ENCODE peak calls at places on chromosomes 4 and X, in ten cellular contexts. One of them, this sample, is unnamed.

GRCh38 chrX:130060122-130061069 is 49.9 kb downstream of the ELF4 start:
- DNase-seq in vagina: peak
- DNase-seq in fibroblast of pulmonary artery: peak
- DNase-seq in tibial artery: peak
- DNase-seq in activated CD8-positive, alpha-beta memory T cell treated with anti-CD3 and anti-CD28 coated beads, Interleukin-2, amount 10 ng/mL, durations not matched to agents 7 days and 5 days: peak
- DNase-seq in EL: peak
- DNase-seq in neural crest cell: peak
- DNase-seq in RWPE1: peak
- DNase-seq in stimulated activated CD4-positive, alpha-beta T cell treated with anti-CD3 and anti-CD28 coated beads, Interleukin-2, amount 100 ng/mL, for 48 hours: peak
- DNase-seq in psoas muscle: peak
- DNase-seq in this sample: peak

GRCh38 chr4:175308236-175308635 is 390.1 kb downstream of the ADAM29 start:
- DNase-seq in stimulated activated CD4-positive, alpha-beta T cell treated with anti-CD3 and anti-CD28 coated beads, Interleukin-2, amount 100 ng/mL, for 48 hours: no peak
- DNase-seq in fibroblast of pulmonary artery: peak
- DNase-seq in vagina: no peak
- DNase-seq in psoas muscle: no peak
- DNase-seq in RWPE1: peak
- DNase-seq in neural crest cell: no peak
- DNase-seq in tibial artery: no peak
- DNase-seq in activated CD8-positive, alpha-beta memory T cell treated with anti-CD3 and anti-CD28 coated beads, Interleukin-2, amount 10 ng/mL, durations not matched to agents 7 days and 5 days: no peak
- DNase-seq in EL: peak
- DNase-seq in this sample: no peak

GRCh38 chr4:1797861-1798529 is 4.9 kb downstream of the FGFR3 start:
- DNase-seq in RWPE1: no peak
- DNase-seq in fibroblast of pulmonary artery: no peak
- DNase-seq in EL: no peak
- DNase-seq in stimulated activated CD4-positive, alpha-beta T cell treated with anti-CD3 and anti-CD28 coated beads, Interleukin-2, amount 100 ng/mL, for 48 hours: no peak
- DNase-seq in vagina: no peak
- DNase-seq in neural crest cell: no peak
- DNase-seq in activated CD8-positive, alpha-beta memory T cell treated with anti-CD3 and anti-CD28 coated beads, Interleukin-2, amount 10 ng/mL, durations not matched to agents 7 days and 5 days: no peak
- DNase-seq in psoas muscle: no peak
- DNase-seq in tibial artery: no peak
- DNase-seq in this sample: no peak

GRCh38 chr4:6824772-6825402 is 42.4 kb downstream of the KIAA0232 start:
- DNase-seq in vagina: no peak
- DNase-seq in fibroblast of pulmonary artery: no peak
- DNase-seq in activated CD8-positive, alpha-beta memory T cell treated with anti-CD3 and anti-CD28 coated beads, Interleukin-2, amount 10 ng/mL, durations not matched to agents 7 days and 5 days: no peak
- DNase-seq in RWPE1: no peak
- DNase-seq in psoas muscle: no peak
- DNase-seq in stimulated activated CD4-positive, alpha-beta T cell treated with anti-CD3 and anti-CD28 coated beads, Interleukin-2, amount 100 ng/mL, for 48 hours: no peak
- DNase-seq in tibial artery: no peak
- DNase-seq in EL: no peak
- DNase-seq in neural crest cell: no peak
- DNase-seq in this sample: no peak

GRCh38 chr4:102578819-102579218 is 77.7 kb downstream of the NFKB1 start:
- DNase-seq in activated CD8-positive, alpha-beta memory T cell treated with anti-CD3 and anti-CD28 coated beads, Interleukin-2, amount 10 ng/mL, durations not matched to agents 7 days and 5 days: no peak
- DNase-seq in vagina: no peak
- DNase-seq in tibial artery: no peak
- DNase-seq in stimulated activated CD4-positive, alpha-beta T cell treated with anti-CD3 and anti-CD28 coated beads, Interleukin-2, amount 100 ng/mL, for 48 hours: no peak
- DNase-seq in RWPE1: no peak
- DNase-seq in EL: no peak
- DNase-seq in psoas muscle: no peak
- DNase-seq in fibroblast of pulmonary artery: no peak
- DNase-seq in neural crest cell: no peak
- DNase-seq in this sample: peak

GRCh38 chr4:101102114-101102752 is 245.1 kb downstream of the PPP3CA start:
- DNase-seq in vagina: no peak
- DNase-seq in EL: peak
- DNase-seq in fibroblast of pulmonary artery: peak
- DNase-seq in RWPE1: no peak
- DNase-seq in activated CD8-positive, alpha-beta memory T cell treated with anti-CD3 and anti-CD28 coated beads, Interleukin-2, amount 10 ng/mL, durations not matched to agents 7 days and 5 days: no peak
- DNase-seq in stimulated activated CD4-positive, alpha-beta T cell treated with anti-CD3 and anti-CD28 coated beads, Interleukin-2, amount 100 ng/mL, for 48 hours: no peak
- DNase-seq in psoas muscle: peak
- DNase-seq in tibial artery: peak
- DNase-seq in neural crest cell: no peak
- DNase-seq in this sample: no peak

GRCh38 chrX:42241421-42241820 is 318.1 kb upstream of the CASK start:
- DNase-seq in vagina: no peak
- DNase-seq in RWPE1: no peak
- DNase-seq in fibroblast of pulmonary artery: peak
- DNase-seq in EL: no peak
- DNase-seq in stimulated activated CD4-positive, alpha-beta T cell treated with anti-CD3 and anti-CD28 coated beads, Interleukin-2, amount 100 ng/mL, for 48 hours: no peak
- DNase-seq in activated CD8-positive, alpha-beta memory T cell treated with anti-CD3 and anti-CD28 coated beads, Interleukin-2, amount 10 ng/mL, durations not matched to agents 7 days and 5 days: no peak
- DNase-seq in psoas muscle: no peak
- DNase-seq in neural crest cell: no peak
- DNase-seq in tibial artery: no peak
- DNase-seq in this sample: no peak

GRCh38 chrX:47960400-47960799 is 43.4 kb downstream of the ZNF182 start:
- DNase-seq in fibroblast of pulmonary artery: no peak
- DNase-seq in vagina: no peak
- DNase-seq in activated CD8-positive, alpha-beta memory T cell treated with anti-CD3 and anti-CD28 coated beads, Interleukin-2, amount 10 ng/mL, durations not matched to agents 7 days and 5 days: no peak
- DNase-seq in EL: no peak
- DNase-seq in psoas muscle: no peak
- DNase-seq in RWPE1: no peak
- DNase-seq in stimulated activated CD4-positive, alpha-beta T cell treated with anti-CD3 and anti-CD28 coated beads, Interleukin-2, amount 100 ng/mL, for 48 hours: no peak
- DNase-seq in tibial artery: no peak
- DNase-seq in neural crest cell: no peak
- DNase-seq in this sample: no peak

GRCh38 chrX:47918274-47918673 is 81.6 kb downstream of the ZNF81 start:
- DNase-seq in vagina: no peak
- DNase-seq in neural crest cell: no peak
- DNase-seq in RWPE1: no peak
- DNase-seq in EL: no peak
- DNase-seq in tibial artery: no peak
- DNase-seq in stimulated activated CD4-positive, alpha-beta T cell treated with anti-CD3 and anti-CD28 coated beads, Interleukin-2, amount 100 ng/mL, for 48 hours: no peak
- DNase-seq in activated CD8-positive, alpha-beta memory T cell treated with anti-CD3 and anti-CD28 coated beads, Interleukin-2, amount 10 ng/mL, durations not matched to agents 7 days and 5 days: no peak
- DNase-seq in fibroblast of pulmonary artery: no peak
- DNase-seq in psoas muscle: no peak
- DNase-seq in this sample: no peak

GRCh38 chr4:99815597-99816011 is 1.0 kb upstream of the DAPP1 start:
- DNase-seq in EL: no peak
- DNase-seq in fibroblast of pulmonary artery: peak
- DNase-seq in stimulated activated CD4-positive, alpha-beta T cell treated with anti-CD3 and anti-CD28 coated beads, Interleukin-2, amount 100 ng/mL, for 48 hours: no peak
- DNase-seq in RWPE1: peak
- DNase-seq in neural crest cell: no peak
- DNase-seq in vagina: no peak
- DNase-seq in psoas muscle: no peak
- DNase-seq in activated CD8-positive, alpha-beta memory T cell treated with anti-CD3 and anti-CD28 coated beads, Interleukin-2, amount 10 ng/mL, durations not matched to agents 7 days and 5 days: no peak
- DNase-seq in tibial artery: no peak
- DNase-seq in this sample: no peak

GRCh38 chr4:88814043-88814617 is 116.5 kb upstream of the NAP1L5 start:
- DNase-seq in stimulated activated CD4-positive, alpha-beta T cell treated with anti-CD3 and anti-CD28 coated beads, Interleukin-2, amount 100 ng/mL, for 48 hours: no peak
- DNase-seq in activated CD8-positive, alpha-beta memory T cell treated with anti-CD3 and anti-CD28 coated beads, Interleukin-2, amount 10 ng/mL, durations not matched to agents 7 days and 5 days: no peak
- DNase-seq in EL: no peak
- DNase-seq in fibroblast of pulmonary artery: no peak
- DNase-seq in psoas muscle: no peak
- DNase-seq in RWPE1: no peak
- DNase-seq in tibial artery: no peak
- DNase-seq in vagina: no peak
- DNase-seq in neural crest cell: no peak
- DNase-seq in this sample: peak

GRCh38 chr4:91113130-91113706 is 986.0 kb downstream of the CCSER1 start:
- DNase-seq in fibroblast of pulmonary artery: peak
- DNase-seq in RWPE1: peak
- DNase-seq in neural crest cell: no peak
- DNase-seq in activated CD8-positive, alpha-beta memory T cell treated with anti-CD3 and anti-CD28 coated beads, Interleukin-2, amount 10 ng/mL, durations not matched to agents 7 days and 5 days: no peak
- DNase-seq in EL: no peak
- DNase-seq in stimulated activated CD4-positive, alpha-beta T cell treated with anti-CD3 and anti-CD28 coated beads, Interleukin-2, amount 100 ng/mL, for 48 hours: no peak
- DNase-seq in tibial artery: no peak
- DNase-seq in psoas muscle: no peak
- DNase-seq in vagina: no peak
- DNase-seq in this sample: peak

GRCh38 chr4:7041851-7042696 is 1.1 kb upstream of the TADA2B start:
- DNase-seq in tibial artery: peak
- DNase-seq in stimulated activated CD4-positive, alpha-beta T cell treated with anti-CD3 and anti-CD28 coated beads, Interleukin-2, amount 100 ng/mL, for 48 hours: no peak
- DNase-seq in RWPE1: peak
- DNase-seq in fibroblast of pulmonary artery: no peak
- DNase-seq in neural crest cell: peak
- DNase-seq in EL: peak
- DNase-seq in vagina: no peak
- DNase-seq in psoas muscle: peak
- DNase-seq in activated CD8-positive, alpha-beta memory T cell treated with anti-CD3 and anti-CD28 coated beads, Interleukin-2, amount 10 ng/mL, durations not matched to agents 7 days and 5 days: peak
- DNase-seq in this sample: peak

GRCh38 chrX:116009871-116010710 is 160.5 kb upstream of the AGTR2 start:
- DNase-seq in stimulated activated CD4-positive, alpha-beta T cell treated with anti-CD3 and anti-CD28 coated beads, Interleukin-2, amount 100 ng/mL, for 48 hours: no peak
- DNase-seq in tibial artery: no peak
- DNase-seq in vagina: no peak
- DNase-seq in fibroblast of pulmonary artery: no peak
- DNase-seq in RWPE1: no peak
- DNase-seq in psoas muscle: no peak
- DNase-seq in activated CD8-positive, alpha-beta memory T cell treated with anti-CD3 and anti-CD28 coated beads, Interleukin-2, amount 10 ng/mL, durations not matched to agents 7 days and 5 days: no peak
- DNase-seq in neural crest cell: no peak
- DNase-seq in EL: no peak
- DNase-seq in this sample: no peak

GRCh38 chrX:130626521-130626920 is 224.7 kb downstream of the RBMX2 start:
- DNase-seq in vagina: no peak
- DNase-seq in stimulated activated CD4-positive, alpha-beta T cell treated with anti-CD3 and anti-CD28 coated beads, Interleukin-2, amount 100 ng/mL, for 48 hours: no peak
- DNase-seq in neural crest cell: no peak
- DNase-seq in fibroblast of pulmonary artery: peak
- DNase-seq in psoas muscle: no peak
- DNase-seq in RWPE1: no peak
- DNase-seq in EL: no peak
- DNase-seq in tibial artery: no peak
- DNase-seq in activated CD8-positive, alpha-beta memory T cell treated with anti-CD3 and anti-CD28 coated beads, Interleukin-2, amount 10 ng/mL, durations not matched to agents 7 days and 5 days: no peak
- DNase-seq in this sample: no peak

GRCh38 chr4:13092702-13093101 is 391.4 kb downstream of the RAB28 start:
- DNase-seq in stimulated activated CD4-positive, alpha-beta T cell treated with anti-CD3 and anti-CD28 coated beads, Interleukin-2, amount 100 ng/mL, for 48 hours: no peak
- DNase-seq in neural crest cell: no peak
- DNase-seq in vagina: no peak
- DNase-seq in EL: no peak
- DNase-seq in activated CD8-positive, alpha-beta memory T cell treated with anti-CD3 and anti-CD28 coated beads, Interleukin-2, amount 10 ng/mL, durations not matched to agents 7 days and 5 days: no peak
- DNase-seq in tibial artery: peak
- DNase-seq in fibroblast of pulmonary artery: no peak
- DNase-seq in psoas muscle: no peak
- DNase-seq in RWPE1: no peak
- DNase-seq in this sample: no peak

GRCh38 chr4:93018243-93018642 is 714.5 kb downstream of the GRID2 start:
- DNase-seq in EL: no peak
- DNase-seq in vagina: no peak
- DNase-seq in activated CD8-positive, alpha-beta memory T cell treated with anti-CD3 and anti-CD28 coated beads, Interleukin-2, amount 10 ng/mL, durations not matched to agents 7 days and 5 days: no peak
- DNase-seq in neural crest cell: no peak
- DNase-seq in stimulated activated CD4-positive, alpha-beta T cell treated with anti-CD3 and anti-CD28 coated beads, Interleukin-2, amount 100 ng/mL, for 48 hours: no peak
- DNase-seq in tibial artery: no peak
- DNase-seq in fibroblast of pulmonary artery: no peak
- DNase-seq in RWPE1: no peak
- DNase-seq in psoas muscle: no peak
- DNase-seq in this sample: no peak

GRCh38 chr4:162347492-162348213 is 183.9 kb upstream of the FSTL5 start:
- DNase-seq in fibroblast of pulmonary artery: no peak
- DNase-seq in tibial artery: no peak
- DNase-seq in activated CD8-positive, alpha-beta memory T cell treated with anti-CD3 and anti-CD28 coated beads, Interleukin-2, amount 10 ng/mL, durations not matched to agents 7 days and 5 days: no peak
- DNase-seq in neural crest cell: no peak
- DNase-seq in RWPE1: no peak
- DNase-seq in psoas muscle: no peak
- DNase-seq in vagina: no peak
- DNase-seq in EL: no peak
- DNase-seq in stimulated activated CD4-positive, alpha-beta T cell treated with anti-CD3 and anti-CD28 coated beads, Interleukin-2, amount 100 ng/mL, for 48 hours: no peak
- DNase-seq in this sample: no peak

GRCh38 chr4:28378109-28378830 is 1517.6 kb downstream of the STIM2 start:
- DNase-seq in vagina: no peak
- DNase-seq in stimulated activated CD4-positive, alpha-beta T cell treated with anti-CD3 and anti-CD28 coated beads, Interleukin-2, amount 100 ng/mL, for 48 hours: no peak
- DNase-seq in tibial artery: no peak
- DNase-seq in neural crest cell: no peak
- DNase-seq in activated CD8-positive, alpha-beta memory T cell treated with anti-CD3 and anti-CD28 coated beads, Interleukin-2, amount 10 ng/mL, durations not matched to agents 7 days and 5 days: no peak
- DNase-seq in fibroblast of pulmonary artery: no peak
- DNase-seq in EL: peak
- DNase-seq in RWPE1: no peak
- DNase-seq in psoas muscle: no peak
- DNase-seq in this sample: no peak

GRCh38 chr4:76831475-76832390 is 66.2 kb downstream of the SOWAHB start:
- DNase-seq in stimulated activated CD4-positive, alpha-beta T cell treated with anti-CD3 and anti-CD28 coated beads, Interleukin-2, amount 100 ng/mL, for 48 hours: no peak
- DNase-seq in vagina: no peak
- DNase-seq in psoas muscle: no peak
- DNase-seq in tibial artery: no peak
- DNase-seq in RWPE1: no peak
- DNase-seq in activated CD8-positive, alpha-beta memory T cell treated with anti-CD3 and anti-CD28 coated beads, Interleukin-2, amount 10 ng/mL, durations not matched to agents 7 days and 5 days: no peak
- DNase-seq in EL: no peak
- DNase-seq in neural crest cell: no peak
- DNase-seq in fibroblast of pulmonary artery: no peak
- DNase-seq in this sample: no peak

GRCh38 chrX:112120737-112121136 is 38.2 kb upstream of the TRPC5 start:
- DNase-seq in fibroblast of pulmonary artery: no peak
- DNase-seq in psoas muscle: no peak
- DNase-seq in EL: no peak
- DNase-seq in neural crest cell: no peak
- DNase-seq in vagina: no peak
- DNase-seq in activated CD8-positive, alpha-beta memory T cell treated with anti-CD3 and anti-CD28 coated beads, Interleukin-2, amount 10 ng/mL, durations not matched to agents 7 days and 5 days: no peak
- DNase-seq in tibial artery: no peak
- DNase-seq in RWPE1: no peak
- DNase-seq in stimulated activated CD4-positive, alpha-beta T cell treated with anti-CD3 and anti-CD28 coated beads, Interleukin-2, amount 100 ng/mL, for 48 hours: no peak
- DNase-seq in this sample: no peak

GRCh38 chr4:76989391-76990061 is 40.0 kb downstream of the SEPTIN11 start:
- DNase-seq in RWPE1: no peak
- DNase-seq in fibroblast of pulmonary artery: no peak
- DNase-seq in neural crest cell: no peak
- DNase-seq in activated CD8-positive, alpha-beta memory T cell treated with anti-CD3 and anti-CD28 coated beads, Interleukin-2, amount 10 ng/mL, durations not matched to agents 7 days and 5 days: peak
- DNase-seq in tibial artery: no peak
- DNase-seq in vagina: no peak
- DNase-seq in psoas muscle: no peak
- DNase-seq in stimulated activated CD4-positive, alpha-beta T cell treated with anti-CD3 and anti-CD28 coated beads, Interleukin-2, amount 100 ng/mL, for 48 hours: peak
- DNase-seq in EL: no peak
- DNase-seq in this sample: no peak

GRCh38 chrX:152206426-152206825 is 68.0 kb upstream of the MAGEA10 start:
- DNase-seq in psoas muscle: no peak
- DNase-seq in tibial artery: no peak
- DNase-seq in RWPE1: no peak
- DNase-seq in neural crest cell: no peak
- DNase-seq in activated CD8-positive, alpha-beta memory T cell treated with anti-CD3 and anti-CD28 coated beads, Interleukin-2, amount 10 ng/mL, durations not matched to agents 7 days and 5 days: no peak
- DNase-seq in stimulated activated CD4-positive, alpha-beta T cell treated with anti-CD3 and anti-CD28 coated beads, Interleukin-2, amount 100 ng/mL, for 48 hours: no peak
- DNase-seq in EL: no peak
- DNase-seq in fibroblast of pulmonary artery: no peak
- DNase-seq in vagina: no peak
- DNase-seq in this sample: no peak

GRCh38 chr4:84319124-84319523 is 180.0 kb downstream of the NKX6-1 start:
- DNase-seq in RWPE1: no peak
- DNase-seq in fibroblast of pulmonary artery: peak
- DNase-seq in vagina: no peak
- DNase-seq in tibial artery: peak
- DNase-seq in neural crest cell: no peak
- DNase-seq in EL: no peak
- DNase-seq in psoas muscle: peak
- DNase-seq in stimulated activated CD4-positive, alpha-beta T cell treated with anti-CD3 and anti-CD28 coated beads, Interleukin-2, amount 100 ng/mL, for 48 hours: no peak
- DNase-seq in activated CD8-positive, alpha-beta memory T cell treated with anti-CD3 and anti-CD28 coated beads, Interleukin-2, amount 10 ng/mL, durations not matched to agents 7 days and 5 days: no peak
- DNase-seq in this sample: no peak

GRCh38 chrX:103148075-103148474 is 55.1 kb upstream of the NXF3 start:
- DNase-seq in tibial artery: no peak
- DNase-seq in EL: no peak
- DNase-seq in RWPE1: no peak
- DNase-seq in neural crest cell: no peak
- DNase-seq in psoas muscle: no peak
- DNase-seq in fibroblast of pulmonary artery: no peak
- DNase-seq in stimulated activated CD4-positive, alpha-beta T cell treated with anti-CD3 and anti-CD28 coated beads, Interleukin-2, amount 100 ng/mL, for 48 hours: no peak
- DNase-seq in activated CD8-positive, alpha-beta memory T cell treated with anti-CD3 and anti-CD28 coated beads, Interleukin-2, amount 10 ng/mL, durations not matched to agents 7 days and 5 days: no peak
- DNase-seq in vagina: no peak
- DNase-seq in this sample: no peak

GRCh38 chr4:157080605-157081004 is 4.7 kb downstream of the GLRB start:
- DNase-seq in tibial artery: no peak
- DNase-seq in psoas muscle: no peak
- DNase-seq in vagina: no peak
- DNase-seq in neural crest cell: no peak
- DNase-seq in EL: no peak
- DNase-seq in stimulated activated CD4-positive, alpha-beta T cell treated with anti-CD3 and anti-CD28 coated beads, Interleukin-2, amount 100 ng/mL, for 48 hours: no peak
- DNase-seq in fibroblast of pulmonary artery: no peak
- DNase-seq in activated CD8-positive, alpha-beta memory T cell treated with anti-CD3 and anti-CD28 coated beads, Interleukin-2, amount 10 ng/mL, durations not matched to agents 7 days and 5 days: no peak
- DNase-seq in RWPE1: no peak
- DNase-seq in this sample: no peak

GRCh38 chrX:48894891-48895290 is 2.7 kb downstream of the TIMM17B start:
- DNase-seq in EL: no peak
- DNase-seq in fibroblast of pulmonary artery: no peak
- DNase-seq in activated CD8-positive, alpha-beta memory T cell treated with anti-CD3 and anti-CD28 coated beads, Interleukin-2, amount 10 ng/mL, durations not matched to agents 7 days and 5 days: no peak
- DNase-seq in neural crest cell: no peak
- DNase-seq in tibial artery: no peak
- DNase-seq in vagina: no peak
- DNase-seq in RWPE1: no peak
- DNase-seq in stimulated activated CD4-positive, alpha-beta T cell treated with anti-CD3 and anti-CD28 coated beads, Interleukin-2, amount 100 ng/mL, for 48 hours: no peak
- DNase-seq in psoas muscle: no peak
- DNase-seq in this sample: no peak

GRCh38 chr4:89072921-89073320 is 15.9 kb upstream of the FAM13A start:
- DNase-seq in fibroblast of pulmonary artery: no peak
- DNase-seq in activated CD8-positive, alpha-beta memory T cell treated with anti-CD3 and anti-CD28 coated beads, Interleukin-2, amount 10 ng/mL, durations not matched to agents 7 days and 5 days: no peak
- DNase-seq in psoas muscle: no peak
- DNase-seq in vagina: no peak
- DNase-seq in stimulated activated CD4-positive, alpha-beta T cell treated with anti-CD3 and anti-CD28 coated beads, Interleukin-2, amount 100 ng/mL, for 48 hours: no peak
- DNase-seq in RWPE1: no peak
- DNase-seq in EL: no peak
- DNase-seq in neural crest cell: no peak
- DNase-seq in tibial artery: no peak
- DNase-seq in this sample: no peak

This sample was measured in K562.